ENCODE peak calls at places on chromosomes 1 and 21, in ten cellular contexts. One of them, this sample, is unnamed.

GRCh38 chr1:145918144-145918991 is at the start of gene PEX11B:
- DNase-seq in mesenteric fat pad: peak; percentile 96
- DNase-seq in naive thymus-derived CD4-positive, alpha-beta T cell: peak; percentile 95
- DNase-seq in endothelial cell: peak; percentile 85
- DNase-seq in neural progenitor cell: peak; percentile 89
- DNase-seq in foreskin fibroblast: peak; percentile 94
- DNase-seq in caudate nucleus: peak; percentile 98
- DNase-seq in HT1080: peak; percentile 84
- DNase-seq in NCI-H69: peak; percentile 96
- DNase-seq in NCI-H1417: peak; percentile 96
- DNase-seq in this sample: peak; percentile 89

GRCh38 chr1:244952940-244953339 is 88.6 kb upstream of the HNRNPU start:
- DNase-seq in caudate nucleus: no peak
- DNase-seq in endothelial cell: no peak
- DNase-seq in NCI-H1417: no peak
- DNase-seq in HT1080: no peak
- DNase-seq in foreskin fibroblast: no peak
- DNase-seq in mesenteric fat pad: no peak
- DNase-seq in neural progenitor cell: no peak
- DNase-seq in NCI-H69: no peak
- DNase-seq in naive thymus-derived CD4-positive, alpha-beta T cell: no peak
- DNase-seq in this sample: peak; percentile 70

GRCh38 chr1:66300986-66301451 is 232.9 kb upstream of the SGIP1 start:
- DNase-seq in foreskin fibroblast: peak; percentile 74
- DNase-seq in naive thymus-derived CD4-positive, alpha-beta T cell: peak; percentile 62
- DNase-seq in endothelial cell: no peak
- DNase-seq in NCI-H1417: no peak
- DNase-seq in neural progenitor cell: no peak
- DNase-seq in mesenteric fat pad: no peak
- DNase-seq in caudate nucleus: no peak
- DNase-seq in NCI-H69: no peak
- DNase-seq in HT1080: peak; percentile 60
- DNase-seq in this sample: no peak

GRCh38 chr1:180501865-180502360 is 464 bp downstream of the ACBD6 start:
- DNase-seq in mesenteric fat pad: no peak
- DNase-seq in caudate nucleus: no peak
- DNase-seq in endothelial cell: no peak
- DNase-seq in NCI-H69: peak; percentile 91
- DNase-seq in foreskin fibroblast: no peak
- DNase-seq in HT1080: no peak
- DNase-seq in neural progenitor cell: no peak
- DNase-seq in naive thymus-derived CD4-positive, alpha-beta T cell: no peak
- DNase-seq in NCI-H1417: peak; percentile 96
- DNase-seq in this sample: no peak

GRCh38 chr1:23791434-23792047 is 596 bp downstream of the LYPLA2 start:
- DNase-seq in foreskin fibroblast: peak; percentile 51
- DNase-seq in NCI-H69: peak; percentile 44
- DNase-seq in HT1080: no peak
- DNase-seq in NCI-H1417: no peak
- DNase-seq in endothelial cell: peak; percentile 39
- DNase-seq in mesenteric fat pad: no peak
- DNase-seq in caudate nucleus: no peak
- DNase-seq in neural progenitor cell: peak; percentile 60
- DNase-seq in naive thymus-derived CD4-positive, alpha-beta T cell: peak; percentile 38
- DNase-seq in this sample: peak; percentile 48

GRCh38 chr1:11948822-11949458 is 14.4 kb downstream of the PLOD1 start:
- DNase-seq in mesenteric fat pad: no peak
- DNase-seq in HT1080: peak; percentile 28
- DNase-seq in endothelial cell: no peak
- DNase-seq in caudate nucleus: no peak
- DNase-seq in NCI-H69: no peak
- DNase-seq in neural progenitor cell: no peak
- DNase-seq in naive thymus-derived CD4-positive, alpha-beta T cell: no peak
- DNase-seq in NCI-H1417: no peak
- DNase-seq in foreskin fibroblast: no peak
- DNase-seq in this sample: no peak

GRCh38 chr1:241639653-241640148 is 468 bp downstream of the CHML start:
- DNase-seq in mesenteric fat pad: no peak
- DNase-seq in neural progenitor cell: peak; percentile 67
- DNase-seq in caudate nucleus: no peak
- DNase-seq in NCI-H1417: no peak
- DNase-seq in HT1080: peak; percentile 48
- DNase-seq in endothelial cell: peak; percentile 33
- DNase-seq in foreskin fibroblast: no peak
- DNase-seq in naive thymus-derived CD4-positive, alpha-beta T cell: no peak
- DNase-seq in NCI-H69: peak; percentile 69
- DNase-seq in this sample: peak; percentile 61

GRCh38 chr1:159923203-159924024 is 1.9 kb downstream of the TAGLN2 start:
- DNase-seq in HT1080: peak; percentile 86
- DNase-seq in foreskin fibroblast: peak; percentile 82
- DNase-seq in caudate nucleus: no peak
- DNase-seq in neural progenitor cell: no peak
- DNase-seq in NCI-H69: peak; percentile 97
- DNase-seq in endothelial cell: peak; percentile 70
- DNase-seq in NCI-H1417: peak; percentile 90
- DNase-seq in mesenteric fat pad: peak; percentile 94
- DNase-seq in naive thymus-derived CD4-positive, alpha-beta T cell: peak; percentile 95
- DNase-seq in this sample: peak; percentile 92

GRCh38 chr1:28437924-28438699 is 67.7 kb upstream of the RCC1 start:
- DNase-seq in naive thymus-derived CD4-positive, alpha-beta T cell: no peak
- DNase-seq in endothelial cell: peak; percentile 42
- DNase-seq in caudate nucleus: peak; percentile 36
- DNase-seq in foreskin fibroblast: peak; percentile 98
- DNase-seq in neural progenitor cell: peak; percentile 58
- DNase-seq in NCI-H69: peak; percentile 8
- DNase-seq in HT1080: peak; percentile 97
- DNase-seq in NCI-H1417: no peak
- DNase-seq in mesenteric fat pad: no peak
- DNase-seq in this sample: peak; percentile 77

GRCh38 chr1:186212574-186213224 is 162.4 kb downstream of the TPR start:
- DNase-seq in naive thymus-derived CD4-positive, alpha-beta T cell: peak; percentile 35
- DNase-seq in NCI-H1417: peak; percentile 42
- DNase-seq in endothelial cell: peak; percentile 49
- DNase-seq in neural progenitor cell: peak; percentile 88
- DNase-seq in HT1080: peak; percentile 69
- DNase-seq in NCI-H69: peak; percentile 89
- DNase-seq in foreskin fibroblast: peak; percentile 93
- DNase-seq in caudate nucleus: peak; percentile 41
- DNase-seq in mesenteric fat pad: no peak
- DNase-seq in this sample: peak; percentile 8

GRCh38 chr1:86594284-86594683 is 47.4 kb downstream of the CLCA4 start:
- DNase-seq in HT1080: no peak
- DNase-seq in endothelial cell: no peak
- DNase-seq in NCI-H1417: no peak
- DNase-seq in foreskin fibroblast: no peak
- DNase-seq in NCI-H69: no peak
- DNase-seq in neural progenitor cell: no peak
- DNase-seq in mesenteric fat pad: no peak
- DNase-seq in caudate nucleus: no peak
- DNase-seq in naive thymus-derived CD4-positive, alpha-beta T cell: no peak
- DNase-seq in this sample: no peak

GRCh38 chr1:7218210-7218832 is 433.1 kb downstream of the CAMTA1 start:
- DNase-seq in foreskin fibroblast: peak; percentile 67
- DNase-seq in neural progenitor cell: peak; percentile 65
- DNase-seq in NCI-H69: peak; percentile 62
- DNase-seq in mesenteric fat pad: no peak
- DNase-seq in HT1080: peak; percentile 66
- DNase-seq in NCI-H1417: peak; percentile 30
- DNase-seq in caudate nucleus: peak; percentile 2
- DNase-seq in naive thymus-derived CD4-positive, alpha-beta T cell: peak; percentile 23
- DNase-seq in endothelial cell: peak; percentile 61
- DNase-seq in this sample: peak; percentile 35

GRCh38 chr1:10480614-10481013 is 5.9 kb downstream of the PEX14 start:
- DNase-seq in mesenteric fat pad: no peak
- DNase-seq in NCI-H1417: no peak
- DNase-seq in NCI-H69: no peak
- DNase-seq in HT1080: no peak
- DNase-seq in neural progenitor cell: no peak
- DNase-seq in naive thymus-derived CD4-positive, alpha-beta T cell: no peak
- DNase-seq in foreskin fibroblast: no peak
- DNase-seq in endothelial cell: no peak
- DNase-seq in caudate nucleus: no peak
- DNase-seq in this sample: no peak

GRCh38 chr1:92527670-92528069 is 40.9 kb upstream of the GFI1 start:
- DNase-seq in endothelial cell: no peak
- DNase-seq in mesenteric fat pad: no peak
- DNase-seq in NCI-H69: no peak
- DNase-seq in caudate nucleus: no peak
- DNase-seq in neural progenitor cell: no peak
- DNase-seq in HT1080: no peak
- DNase-seq in naive thymus-derived CD4-positive, alpha-beta T cell: no peak
- DNase-seq in foreskin fibroblast: no peak
- DNase-seq in NCI-H1417: no peak
- DNase-seq in this sample: no peak

GRCh38 chr21:44779417-44780139 is 22.0 kb downstream of the UBE2G2 start:
- DNase-seq in naive thymus-derived CD4-positive, alpha-beta T cell: no peak
- DNase-seq in NCI-H1417: no peak
- DNase-seq in endothelial cell: no peak
- DNase-seq in foreskin fibroblast: no peak
- DNase-seq in HT1080: no peak
- DNase-seq in caudate nucleus: no peak
- DNase-seq in mesenteric fat pad: no peak
- DNase-seq in NCI-H69: no peak
- DNase-seq in neural progenitor cell: no peak
- DNase-seq in this sample: no peak

GRCh38 chr1:228977741-228978140 is 242.5 kb downstream of the RHOU start:
- DNase-seq in NCI-H1417: no peak
- DNase-seq in foreskin fibroblast: no peak
- DNase-seq in neural progenitor cell: no peak
- DNase-seq in caudate nucleus: no peak
- DNase-seq in naive thymus-derived CD4-positive, alpha-beta T cell: no peak
- DNase-seq in HT1080: no peak
- DNase-seq in NCI-H69: no peak
- DNase-seq in mesenteric fat pad: no peak
- DNase-seq in endothelial cell: no peak
- DNase-seq in this sample: no peak

GRCh38 chr1:161121042-161121441 is 3.1 kb downstream of the NIT1 start:
- DNase-seq in neural progenitor cell: no peak
- DNase-seq in HT1080: no peak
- DNase-seq in caudate nucleus: no peak
- DNase-seq in mesenteric fat pad: no peak
- DNase-seq in endothelial cell: no peak
- DNase-seq in NCI-H69: no peak
- DNase-seq in NCI-H1417: no peak
- DNase-seq in foreskin fibroblast: no peak
- DNase-seq in naive thymus-derived CD4-positive, alpha-beta T cell: no peak
- DNase-seq in this sample: no peak

GRCh38 chr1:92774407-92774806 is 10.5 kb downstream of the EVI5 start:
- DNase-seq in HT1080: no peak
- DNase-seq in mesenteric fat pad: no peak
- DNase-seq in foreskin fibroblast: no peak
- DNase-seq in neural progenitor cell: peak; percentile 15
- DNase-seq in naive thymus-derived CD4-positive, alpha-beta T cell: no peak
- DNase-seq in endothelial cell: no peak
- DNase-seq in caudate nucleus: no peak
- DNase-seq in NCI-H69: no peak
- DNase-seq in NCI-H1417: no peak
- DNase-seq in this sample: no peak

GRCh38 chr1:94741510-94741909 is 78.6 kb upstream of the SLC44A3 start:
- DNase-seq in HT1080: no peak
- DNase-seq in foreskin fibroblast: peak; percentile 39
- DNase-seq in endothelial cell: no peak
- DNase-seq in naive thymus-derived CD4-positive, alpha-beta T cell: no peak
- DNase-seq in NCI-H1417: no peak
- DNase-seq in mesenteric fat pad: no peak
- DNase-seq in caudate nucleus: no peak
- DNase-seq in neural progenitor cell: no peak
- DNase-seq in NCI-H69: no peak
- DNase-seq in this sample: no peak

GRCh38 chr1:115545791-115546733 is 95.7 kb upstream of the VANGL1 start:
- DNase-seq in caudate nucleus: no peak
- DNase-seq in neural progenitor cell: peak; percentile 65
- DNase-seq in foreskin fibroblast: peak; percentile 92
- DNase-seq in endothelial cell: peak; percentile 47
- DNase-seq in mesenteric fat pad: no peak
- DNase-seq in HT1080: peak; percentile 98
- DNase-seq in NCI-H1417: peak; percentile 1
- DNase-seq in naive thymus-derived CD4-positive, alpha-beta T cell: no peak
- DNase-seq in NCI-H69: peak; percentile 21
- DNase-seq in this sample: peak; percentile 31

GRCh38 chr21:16978309-16978895 is 534.4 kb upstream of the CXADR start:
- DNase-seq in foreskin fibroblast: no peak
- DNase-seq in neural progenitor cell: no peak
- DNase-seq in HT1080: no peak
- DNase-seq in NCI-H1417: no peak
- DNase-seq in naive thymus-derived CD4-positive, alpha-beta T cell: no peak
- DNase-seq in NCI-H69: peak; percentile 9
- DNase-seq in mesenteric fat pad: no peak
- DNase-seq in endothelial cell: no peak
- DNase-seq in caudate nucleus: no peak
- DNase-seq in this sample: no peak

GRCh38 chr1:168618887-168619286 is 42.5 kb downstream of the XCL1 start:
- DNase-seq in endothelial cell: no peak
- DNase-seq in NCI-H1417: no peak
- DNase-seq in NCI-H69: no peak
- DNase-seq in caudate nucleus: no peak
- DNase-seq in mesenteric fat pad: no peak
- DNase-seq in neural progenitor cell: no peak
- DNase-seq in foreskin fibroblast: no peak
- DNase-seq in naive thymus-derived CD4-positive, alpha-beta T cell: no peak
- DNase-seq in HT1080: no peak
- DNase-seq in this sample: no peak

GRCh38 chr1:217135569-217135915 is 412.3 kb upstream of the ESRRG start:
- DNase-seq in neural progenitor cell: peak; percentile 37
- DNase-seq in HT1080: no peak
- DNase-seq in foreskin fibroblast: peak; percentile 50
- DNase-seq in NCI-H69: peak; percentile 84
- DNase-seq in NCI-H1417: peak; percentile 78
- DNase-seq in caudate nucleus: no peak
- DNase-seq in mesenteric fat pad: no peak
- DNase-seq in naive thymus-derived CD4-positive, alpha-beta T cell: no peak
- DNase-seq in endothelial cell: peak; percentile 41
- DNase-seq in this sample: no peak